ENCODE peak calls at places on chromosome 22, in six cellular contexts. One of them, this sample, is unnamed. For H3K27me3, the result is how much of the 10 kb centered on the place peaks cover.

GRCh38 chr22:33891455-33891854 is 28.8 kb downstream of the LARGE1 start:
- DNase-seq in heart right ventricle: no peak
- DNase-seq in AG04450: no peak
- DNase-seq in GM23248: no peak
- DNase-seq in right atrium auricular region: no peak
- DNase-seq in Peyer's patch: no peak
- DNase-seq in this sample: no peak

GRCh38 chr22:31173386-31174145 is 13.6 kb downstream of the RNF185 start:
- DNase-seq in heart right ventricle: no peak
- DNase-seq in AG04450: peak
- DNase-seq in GM23248: peak
- DNase-seq in right atrium auricular region: no peak
- DNase-seq in Peyer's patch: no peak
- DNase-seq in this sample: no peak

GRCh38 chr22:38696606-38697005 is 4.1 kb downstream of the JOSD1 start:
- DNase-seq in heart right ventricle: peak
- DNase-seq in AG04450: no peak
- DNase-seq in GM23248: peak
- DNase-seq in right atrium auricular region: peak
- DNase-seq in Peyer's patch: no peak
- DNase-seq in this sample: no peak

GRCh38 chr22:46027219-46028068 is 50.5 kb upstream of the WNT7B start:
- DNase-seq in heart right ventricle: no peak
- DNase-seq in AG04450: no peak
- DNase-seq in GM23248: peak
- DNase-seq in right atrium auricular region: no peak
- DNase-seq in Peyer's patch: peak
- DNase-seq in this sample: peak

GRCh38 chr22:19568337-19569311 is 44.4 kb upstream of the CLDN5 start:
- DNase-seq in heart right ventricle: peak
- DNase-seq in AG04450: peak
- DNase-seq in GM23248: peak
- DNase-seq in right atrium auricular region: no peak
- DNase-seq in Peyer's patch: no peak
- DNase-seq in this sample: no peak

GRCh38 chr22:19901577-19902244 is 39.9 kb upstream of the COMT start:
- DNase-seq in heart right ventricle: no peak
- DNase-seq in AG04450: no peak
- DNase-seq in GM23248: no peak
- DNase-seq in right atrium auricular region: no peak
- DNase-seq in Peyer's patch: no peak
- DNase-seq in this sample: no peak

GRCh38 chr22:31626427-31627150 is 35.4 kb downstream of the PISD start:
- DNase-seq in heart right ventricle: no peak
- DNase-seq in AG04450: no peak
- DNase-seq in GM23248: peak
- DNase-seq in right atrium auricular region: no peak
- DNase-seq in Peyer's patch: peak
- DNase-seq in this sample: no peak

GRCh38 chr22:36328635-36329216 is 59.0 kb downstream of the MYH9 start:
- DNase-seq in heart right ventricle: peak
- DNase-seq in AG04450: peak
- DNase-seq in GM23248: peak
- DNase-seq in right atrium auricular region: peak
- DNase-seq in Peyer's patch: no peak
- DNase-seq in this sample: no peak

GRCh38 chr22:17472886-17473285 is 90.4 kb upstream of the SLC25A18 start:
- DNase-seq in heart right ventricle: no peak
- DNase-seq in AG04450: no peak
- DNase-seq in GM23248: no peak
- DNase-seq in right atrium auricular region: no peak
- DNase-seq in Peyer's patch: no peak
- DNase-seq in this sample: no peak

DNA sequence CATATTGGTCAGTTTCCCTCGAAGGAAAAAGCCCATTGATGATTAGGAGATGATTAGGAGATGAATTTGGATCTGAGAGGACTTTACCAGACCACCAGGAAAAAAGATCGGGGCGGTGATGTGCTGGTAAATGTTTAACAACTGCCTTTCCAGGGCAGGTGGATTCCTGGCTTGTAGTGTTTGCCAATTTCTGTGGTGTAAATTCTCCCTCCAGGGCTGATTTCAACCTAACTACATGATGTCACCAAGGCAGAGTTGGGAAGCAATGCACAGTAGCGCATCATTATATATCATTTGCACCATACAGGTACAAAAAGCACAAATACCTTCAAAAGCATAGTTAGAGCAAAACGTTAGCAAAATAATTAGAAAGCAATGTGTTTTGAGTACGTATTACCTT is 203.9 kb upstream of the SEZ6L start:
- DNase-seq in heart right ventricle: no peak
- DNase-seq in AG04450: no peak
- DNase-seq in GM23248: no peak
- DNase-seq in right atrium auricular region: no peak
- DNase-seq in Peyer's patch: no peak
- DNase-seq in this sample: no peak
- H3K27me3 ChIP-seq in heart right ventricle: under half
- H3K27me3 ChIP-seq in AG04450: under half
- H3K27me3 ChIP-seq in GM23248: under half
- H3K27me3 ChIP-seq in right atrium auricular region: under half
- H3K27me3 ChIP-seq in Peyer's patch: under half
- H3K27me3 ChIP-seq in this sample: under half

GRCh38 chr22:24134090-24134846 is 47.0 kb upstream of the SUSD2 start:
- DNase-seq in heart right ventricle: peak
- DNase-seq in AG04450: no peak
- DNase-seq in GM23248: no peak
- DNase-seq in right atrium auricular region: no peak
- DNase-seq in Peyer's patch: no peak
- DNase-seq in this sample: peak
- H3K27ac ChIP-seq in heart right ventricle: no peak
- H3K27ac ChIP-seq in AG04450: no peak
- H3K27ac ChIP-seq in GM23248: no peak
- H3K27ac ChIP-seq in right atrium auricular region: no peak
- H3K27ac ChIP-seq in Peyer's patch: no peak
- H3K27ac ChIP-seq in this sample: no peak

GRCh38 chr22:22099833-22100812 is 117.5 kb upstream of the TOP3B start:
- DNase-seq in heart right ventricle: no peak
- DNase-seq in AG04450: no peak
- DNase-seq in GM23248: peak
- DNase-seq in right atrium auricular region: peak
- DNase-seq in Peyer's patch: no peak
- DNase-seq in this sample: no peak
- H3K27me3 ChIP-seq in heart right ventricle: under half
- H3K27me3 ChIP-seq in AG04450: under half
- H3K27me3 ChIP-seq in GM23248: under half
- H3K27me3 ChIP-seq in right atrium auricular region: under half
- H3K27me3 ChIP-seq in Peyer's patch: under half
- H3K27me3 ChIP-seq in this sample: under half

GRCh38 chr22:42282252-42282942 is 11.9 kb upstream of the TCF20 start:
- DNase-seq in heart right ventricle: no peak
- DNase-seq in AG04450: no peak
- DNase-seq in GM23248: no peak
- DNase-seq in right atrium auricular region: no peak
- DNase-seq in Peyer's patch: peak
- DNase-seq in this sample: no peak
- H3K27ac ChIP-seq in heart right ventricle: no peak
- H3K27ac ChIP-seq in AG04450: no peak
- H3K27ac ChIP-seq in GM23248: no peak
- H3K27ac ChIP-seq in right atrium auricular region: no peak
- H3K27ac ChIP-seq in Peyer's patch: no peak
- H3K27ac ChIP-seq in this sample: no peak

DNA sequence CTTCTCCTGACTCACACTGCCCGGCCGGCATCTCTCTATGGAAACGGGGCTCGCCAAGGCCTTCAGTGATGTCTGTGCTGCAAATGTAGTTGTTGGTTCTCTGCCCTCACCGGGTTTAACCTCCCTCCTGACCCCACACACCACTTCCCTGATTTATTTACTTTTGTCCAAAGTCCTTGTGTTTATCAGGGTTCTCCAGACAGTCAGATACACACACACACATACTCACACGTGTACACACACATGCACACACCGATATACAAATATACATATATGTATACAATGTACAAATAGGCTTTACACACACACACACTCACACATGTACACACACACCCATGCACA is 647.0 kb downstream of the BRD1 start:
- DNase-seq in heart right ventricle: no peak
- DNase-seq in AG04450: no peak
- DNase-seq in GM23248: no peak
- DNase-seq in right atrium auricular region: no peak
- DNase-seq in Peyer's patch: no peak
- DNase-seq in this sample: no peak
- H3K27me3 ChIP-seq in heart right ventricle: under half
- H3K27me3 ChIP-seq in AG04450: under half
- H3K27me3 ChIP-seq in GM23248: under half
- H3K27me3 ChIP-seq in right atrium auricular region: under half
- H3K27me3 ChIP-seq in Peyer's patch: under half
- H3K27me3 ChIP-seq in this sample: under half

DNA sequence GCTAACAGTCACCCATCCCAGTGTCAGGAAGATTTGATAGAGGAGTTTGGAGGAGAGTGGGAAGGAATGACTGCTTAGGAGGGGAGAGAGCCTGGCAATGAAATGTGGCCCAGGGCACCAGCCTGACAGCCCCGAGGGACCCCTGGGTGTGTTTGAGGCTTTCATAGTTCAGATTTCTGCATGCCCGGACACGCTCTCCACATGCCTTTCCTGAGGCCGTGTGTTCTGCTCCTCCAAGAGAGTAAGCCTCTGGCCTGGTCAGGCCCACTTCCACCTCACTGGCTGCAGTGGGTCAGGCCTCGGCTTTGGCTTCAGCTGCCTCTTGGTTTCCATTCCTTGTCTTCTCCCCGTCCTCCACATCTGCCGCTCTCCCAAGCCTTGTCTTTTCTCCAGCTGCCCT is 78.4 kb downstream of the C22orf31 start:
- DNase-seq in heart right ventricle: no peak
- DNase-seq in AG04450: no peak
- DNase-seq in GM23248: no peak
- DNase-seq in right atrium auricular region: no peak
- DNase-seq in Peyer's patch: no peak
- DNase-seq in this sample: no peak
- H3K27ac ChIP-seq in heart right ventricle: no peak
- H3K27ac ChIP-seq in AG04450: no peak
- H3K27ac ChIP-seq in GM23248: no peak
- H3K27ac ChIP-seq in right atrium auricular region: no peak
- H3K27ac ChIP-seq in Peyer's patch: no peak
- H3K27ac ChIP-seq in this sample: no peak

DNA sequence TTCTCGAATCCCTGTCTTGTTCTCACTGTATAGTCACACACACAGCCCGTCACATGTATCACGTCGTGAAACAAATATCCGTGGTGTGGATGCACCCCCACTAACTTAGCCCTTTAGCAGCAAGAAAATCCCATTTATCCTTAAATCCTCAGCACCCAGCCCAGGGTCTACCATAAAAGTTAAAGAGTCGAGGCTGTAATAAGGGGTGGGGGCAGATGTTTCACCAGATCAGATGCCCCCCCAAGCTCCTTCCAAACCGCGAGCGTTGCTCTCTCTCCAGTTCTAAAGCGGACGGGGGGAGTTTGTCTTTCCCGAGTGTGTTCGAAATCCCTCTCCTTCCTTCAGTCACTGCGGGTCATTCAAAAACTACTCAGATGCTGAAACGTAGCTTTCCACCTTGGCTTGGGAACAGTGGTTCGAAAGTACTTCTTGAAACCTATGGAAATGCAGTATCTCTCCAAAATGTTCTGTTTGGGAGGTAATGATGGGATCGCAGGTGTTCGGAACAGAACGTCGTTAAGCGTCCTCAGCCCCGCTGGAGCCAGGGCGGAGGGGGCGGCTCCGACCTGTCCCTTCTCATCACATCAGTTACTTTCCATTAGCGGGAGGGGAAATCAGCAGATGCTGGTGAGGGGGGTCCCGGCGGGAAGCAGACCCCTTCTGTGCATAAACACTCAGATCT is 156.2 kb downstream of the BRD1 start:
- DNase-seq in heart right ventricle: no peak
- DNase-seq in AG04450: no peak
- DNase-seq in GM23248: no peak
- DNase-seq in right atrium auricular region: no peak
- DNase-seq in Peyer's patch: no peak
- DNase-seq in this sample: peak
- H3K27me3 ChIP-seq in heart right ventricle: under half
- H3K27me3 ChIP-seq in AG04450: under half
- H3K27me3 ChIP-seq in GM23248: under half
- H3K27me3 ChIP-seq in right atrium auricular region: under half
- H3K27me3 ChIP-seq in Peyer's patch: under half
- H3K27me3 ChIP-seq in this sample: under half

GRCh38 chr22:24500251-24500820 is 5.2 kb downstream of the UPB1 start:
- DNase-seq in heart right ventricle: no peak
- DNase-seq in AG04450: no peak
- DNase-seq in GM23248: no peak
- DNase-seq in right atrium auricular region: no peak
- DNase-seq in Peyer's patch: no peak
- DNase-seq in this sample: no peak
- H3K27ac ChIP-seq in heart right ventricle: no peak
- H3K27ac ChIP-seq in AG04450: no peak
- H3K27ac ChIP-seq in GM23248: no peak
- H3K27ac ChIP-seq in right atrium auricular region: peak
- H3K27ac ChIP-seq in Peyer's patch: no peak
- H3K27ac ChIP-seq in this sample: no peak

GRCh38 chr22:44627521-44628139 is 74.4 kb upstream of the PRR5 start:
- DNase-seq in heart right ventricle: no peak
- DNase-seq in AG04450: no peak
- DNase-seq in GM23248: no peak
- DNase-seq in right atrium auricular region: no peak
- DNase-seq in Peyer's patch: no peak
- DNase-seq in this sample: no peak
- H3K27me3 ChIP-seq in heart right ventricle: under half
- H3K27me3 ChIP-seq in AG04450: under half
- H3K27me3 ChIP-seq in GM23248: under half
- H3K27me3 ChIP-seq in right atrium auricular region: under half
- H3K27me3 ChIP-seq in Peyer's patch: under half
- H3K27me3 ChIP-seq in this sample: under half

This sample was measured in CD8-positive, alpha-beta memory T cell.